ENCODE peak calls at places on chromosomes 13 and 19, in seven cellular contexts. K is CD8-positive, alpha-beta memory T cell; F is ACHN; A is AG08396; J is mucosa of gallbladder; M is RWPE1; R is right lobe of liver. B is an unnamed sample.

GRCh38 chr19:674282-675151 is 1.7 kb upstream of the FSTL3 start:
- DNase-seq in R (no peak), K (no peak), A (no peak), M (no peak), J (no peak), F (no peak), B (no peak)

GRCh38 chr13:46934749-46935148 is 37.9 kb upstream of the HTR2A start:
- DNase-seq in K (no peak), R (no peak), J (no peak), A (no peak), F (no peak), M (no peak), B (no peak)

GRCh38 chr13:80235559-80236296 is 105.2 kb downstream of the SPRY2 start:
- DNase-seq in A (no peak), J (no peak), R (no peak), F (no peak), M (peak), K (no peak), B (no peak)

GRCh38 chr19:310141-310651 is 19.0 kb upstream of the PLPP2 start:
- DNase-seq in M (no peak), R (no peak), A (no peak), K (no peak), J (no peak), F (no peak), B (no peak)

GRCh38 chr13:43156916-43157315 is 133.5 kb downstream of the DNAJC15 start:
- DNase-seq in F (no peak), R (no peak), M (no peak), K (no peak), A (no peak), J (no peak), B (no peak)

GRCh38 chr19:49712397-49712859 is 21.5 kb downstream of the CPT1C start:
- DNase-seq in M (peak), J (no peak), A (no peak), R (no peak), F (no peak), K (no peak), B (peak)

GRCh38 chr13:73981595-73981994 is 152.6 kb downstream of the KLF12 start:
- DNase-seq in M (no peak), K (no peak), J (no peak), F (no peak), R (no peak), A (no peak), B (no peak)

GRCh38 chr19:3975637-3976087 is 4.8 kb upstream of the DAPK3 start:
- DNase-seq in F (no peak), J (no peak), M (no peak), R (no peak), K (no peak), A (no peak), B (no peak)

GRCh38 chr19:22831211-22831610 is 880 bp upstream of the ZNF723 start:
- DNase-seq in J (no peak), F (no peak), K (no peak), A (no peak), R (no peak), M (no peak), B (no peak)

GRCh38 chr13:83515267-83515666 is 367.0 kb downstream of the SLITRK1 start:
- DNase-seq in R (no peak), J (no peak), K (no peak), F (no peak), A (peak), M (peak), B (no peak)

GRCh38 chr19:7637374-7638256 is 705 bp downstream of the STXBP2 start:
- DNase-seq in A (no peak), M (peak), J (peak), K (peak), R (peak), F (peak), B (peak)

GRCh38 chr13:23681253-23681652 is 111.0 kb downstream of the TNFRSF19 start:
- DNase-seq in J (no peak), A (no peak), M (no peak), R (no peak), K (no peak), F (no peak), B (no peak)

GRCh38 chr19:51572415-51572814 is 1.3 kb downstream of the ZNF175 start:
- DNase-seq in R (no peak), M (no peak), K (no peak), J (no peak), A (no peak), F (no peak), B (peak)

GRCh38 chr13:44816701-44817684 is 172.3 kb downstream of the NUFIP1 start:
- DNase-seq in J (no peak), M (peak), K (no peak), F (no peak), R (no peak), A (no peak), B (no peak)

GRCh38 chr19:29487432-29487831 is 38.4 kb upstream of the VSTM2B start:
- DNase-seq in F (no peak), J (peak), R (no peak), A (no peak), M (no peak), K (no peak), B (no peak)

B was measured in OCI-M1.